ENCODE peak calls at places on chromosomes 4 and X, in five cellular contexts. W is upper lobe of right lung, U is Caco-2, I is right cardiac atrium, G is aorta. A is an unnamed sample.

GRCh38 chrX:136954930-136955329 is 74.4 kb upstream of the RBMX start:
- DNase-seq in W (no peak), U (peak; percentile 9), I (no peak), G (no peak), A (no peak)

GRCh38 chr4:169270156-169270809 is 473 bp downstream of the SH3RF1 start:
- DNase-seq in W (peak; percentile 84), U (peak; percentile 69), I (peak; percentile 92), G (peak; percentile 90), A (peak; percentile 76)

GRCh38 chr4:103244251-103244650 is 46.1 kb upstream of the CENPE start:
- DNase-seq in W (no peak), U (no peak), I (no peak), G (no peak), A (no peak)

GRCh38 chrX:73562458-73562857 is 539 bp upstream of the CHIC1 start:
- DNase-seq in W (no peak), U (no peak), I (no peak), G (no peak), A (no peak)

GRCh38 chrX:19194285-19195242 is 72.3 kb upstream of the ADGRG2 start:
- DNase-seq in W (no peak), U (no peak), I (no peak), G (no peak), A (no peak)

GRCh38 chr4:147791870-147792269 is 60.0 kb downstream of the ARHGAP10 start:
- DNase-seq in W (no peak), U (no peak), I (no peak), G (no peak), A (no peak)

GRCh38 chrX:72569786-72570185 is 2.9 kb downstream of the HDAC8 start:
- DNase-seq in W (no peak), U (no peak), I (no peak), G (no peak), A (no peak)

GRCh38 chrX:154019633-154020499 is at the start of gene IRAK1:
- DNase-seq in W (peak; percentile 85), U (peak; percentile 75), I (peak; percentile 88), G (peak; percentile 86), A (peak; percentile 53)

GRCh38 chr4:747546-748170 is 42.0 kb downstream of the PCGF3 start:
- DNase-seq in W (no peak), U (no peak), I (peak; percentile 29), G (no peak), A (no peak)

GRCh38 chrX:23515028-23515427 is 152.3 kb upstream of the PRDX4 start:
- DNase-seq in W (no peak), U (no peak), I (no peak), G (no peak), A (no peak)

GRCh38 chrX:23514082-23514481 is 153.2 kb upstream of the PRDX4 start:
- DNase-seq in W (no peak), U (no peak), I (no peak), G (no peak), A (no peak)

GRCh38 chrX:23509256-23509655 is 158.0 kb upstream of the PRDX4 start:
- DNase-seq in W (no peak), U (no peak), I (no peak), G (no peak), A (no peak)

GRCh38 chrX:23511783-23512182 is 155.5 kb upstream of the PRDX4 start:
- DNase-seq in W (no peak), U (no peak), I (no peak), G (no peak), A (no peak)

DNA sequence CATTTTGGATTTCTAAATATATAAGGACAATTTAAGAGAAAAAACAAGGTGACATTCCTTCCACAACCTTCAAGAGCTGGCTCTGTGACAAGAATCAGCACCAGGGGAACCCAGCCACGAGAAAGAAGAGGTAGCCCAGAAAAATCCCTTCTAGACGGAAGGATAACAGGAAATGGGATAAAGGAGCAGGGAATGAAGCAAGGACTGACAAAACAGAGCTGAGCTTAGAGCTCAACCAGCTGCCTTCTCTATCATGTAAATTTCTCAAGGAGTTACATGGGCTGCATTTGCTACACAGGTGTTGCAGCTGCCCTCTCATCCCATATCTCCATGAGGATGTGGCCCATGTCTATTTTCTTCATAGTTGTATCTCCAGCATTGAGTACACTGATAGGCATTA is 154.2 kb upstream of the PRDX4 start:
- DNase-seq in W (no peak), U (no peak), I (no peak), G (no peak), A (no peak)
- H3K4me1 ChIP-seq in W (no peaks in the 10 kb centered on the region), U (no peaks in the 10 kb centered on the region), I (no peaks in the 10 kb centered on the region), G (no peaks in the 10 kb centered on the region), A (no peaks in the 10 kb centered on the region)

GRCh38 chrX:10415704-10416001 is 204.7 kb downstream of the MID1 start:
- DNase-seq in W (no peak), U (no peak), I (no peak), G (no peak), A (no peak)
- H3K27me3 ChIP-seq in W (no peaks in the 10 kb centered on the region), U (no peaks in the 10 kb centered on the region), I (no peaks in the 10 kb centered on the region), G (no peaks in the 10 kb centered on the region), A (no peaks in the 10 kb centered on the region)

GRCh38 chrX:49160908-49161307 is 1.6 kb upstream of the MAGIX start:
- DNase-seq in W (no peak), U (no peak), I (no peak), G (no peak), A (no peak)

GRCh38 chrX:49164589-49165360 is 2.2 kb downstream of the MAGIX start:
- DNase-seq in W (no peak), U (no peak), I (no peak), G (peak; percentile 72), A (no peak)

GRCh38 chrX:49162620-49163019 is at the start of gene MAGIX:
- DNase-seq in W (no peak), U (no peak), I (peak; percentile 69), G (no peak), A (no peak)

GRCh38 chrX:49165901-49166881 is 3.6 kb downstream of the MAGIX start:
- DNase-seq in W (peak; percentile 87), U (no peak), I (peak; percentile 93), G (peak; percentile 92), A (peak; percentile 89)

DNA sequence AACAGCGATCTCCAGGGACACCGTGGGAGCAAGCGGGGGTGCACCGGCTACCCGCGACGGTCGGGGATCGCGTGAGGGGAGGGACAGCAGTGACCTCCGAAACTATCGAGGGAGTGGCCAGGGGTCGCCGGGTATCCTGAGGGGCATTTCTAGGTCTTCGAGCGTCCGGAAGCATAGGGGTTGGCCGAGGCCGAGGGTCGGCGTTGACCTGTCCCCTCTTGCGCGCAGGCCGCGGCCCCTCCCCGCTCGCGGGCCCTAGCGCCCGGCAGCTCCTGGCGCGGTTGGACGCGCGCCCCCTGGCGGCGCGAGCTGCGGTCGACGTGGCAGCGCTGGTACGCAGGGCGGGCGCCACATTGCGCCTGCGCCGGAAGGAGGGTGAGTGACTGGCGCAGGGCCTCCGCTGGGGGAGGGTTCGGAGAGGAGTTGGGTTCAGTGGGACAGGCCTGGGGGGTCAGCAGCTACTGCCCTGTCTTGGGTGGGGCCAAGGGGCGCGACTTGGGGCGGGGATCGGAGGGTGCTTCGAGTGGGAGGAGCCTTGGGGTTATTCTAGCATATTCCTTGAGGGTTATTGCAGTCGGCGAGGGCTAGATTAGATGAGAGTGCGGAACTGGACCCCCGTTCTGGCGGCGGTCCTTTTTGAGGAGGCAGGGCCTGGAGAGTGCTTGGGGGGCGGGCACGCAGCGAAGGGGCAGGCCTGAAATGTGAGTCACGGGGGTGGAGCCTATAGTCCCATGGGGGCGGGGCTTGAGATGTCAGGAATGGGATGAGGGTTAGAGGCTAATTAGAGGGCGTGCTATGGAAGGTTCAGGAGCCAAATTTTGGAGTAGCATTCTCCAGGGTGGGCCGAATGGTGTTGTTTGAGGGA is 1.2 kb downstream of the MAGIX start:
- DNase-seq in W (peak; percentile 93), U (peak; percentile 89), I (peak; percentile 96), G (peak; percentile 93), A (peak; percentile 92)
- H3K4me1 ChIP-seq in W (peaks cover 5% of the 10 kb centered on the region), U (no peaks in the 10 kb centered on the region), I (no peaks in the 10 kb centered on the region), G (no peaks in the 10 kb centered on the region), A (peaks cover 6% of the 10 kb centered on the region)

GRCh38 chrX:107701493-107702121 is 73.3 kb downstream of the PRPS1 start:
- DNase-seq in W (no peak), U (no peak), I (no peak), G (no peak), A (no peak)
- H3K27me3 ChIP-seq in W (no peaks in the 10 kb centered on the region), U (no peaks in the 10 kb centered on the region), I (no peaks in the 10 kb centered on the region), G (no peaks in the 10 kb centered on the region), A (no peaks in the 10 kb centered on the region)

GRCh38 chr4:139641218-139641617 is 24.4 kb upstream of the MGST2 start:
- DNase-seq in W (no peak), U (peak; percentile 25), I (no peak), G (no peak), A (no peak)
- H3K4me1 ChIP-seq in W (no peaks in the 10 kb centered on the region), U (peaks cover 9% of the 10 kb centered on the region), I (no peaks in the 10 kb centered on the region), G (no peaks in the 10 kb centered on the region), A (no peaks in the 10 kb centered on the region)

GRCh38 chr4:150082241-150082640 is 4.0 kb downstream of the DCLK2 start:
- DNase-seq in W (no peak), U (no peak), I (no peak), G (no peak), A (no peak)

GRCh38 chr4:150078041-150078995 is at the start of gene DCLK2:
- DNase-seq in W (peak; percentile 85), U (peak; percentile 56), I (peak; percentile 95), G (peak; percentile 94), A (peak; percentile 76)

GRCh38 chr4:150080335-150080734 is 2.1 kb downstream of the DCLK2 start:
- DNase-seq in W (no peak), U (no peak), I (no peak), G (no peak), A (no peak)

GRCh38 chr4:150080875-150081274 is 2.6 kb downstream of the DCLK2 start:
- DNase-seq in W (no peak), U (peak; percentile 55), I (no peak), G (no peak), A (no peak)

GRCh38 chr4:150078996-150079581 is 844 bp downstream of the DCLK2 start:
- DNase-seq in W (peak; percentile 67), U (peak; percentile 42), I (peak; percentile 67), G (peak; percentile 79), A (peak; percentile 43)
- H3K27me3 ChIP-seq in W (no peaks in the 10 kb centered on the region), U (peaks cover 2% of the 10 kb centered on the region), I (no peaks in the 10 kb centered on the region), G (no peaks in the 10 kb centered on the region), A (no peaks in the 10 kb centered on the region)

DNA sequence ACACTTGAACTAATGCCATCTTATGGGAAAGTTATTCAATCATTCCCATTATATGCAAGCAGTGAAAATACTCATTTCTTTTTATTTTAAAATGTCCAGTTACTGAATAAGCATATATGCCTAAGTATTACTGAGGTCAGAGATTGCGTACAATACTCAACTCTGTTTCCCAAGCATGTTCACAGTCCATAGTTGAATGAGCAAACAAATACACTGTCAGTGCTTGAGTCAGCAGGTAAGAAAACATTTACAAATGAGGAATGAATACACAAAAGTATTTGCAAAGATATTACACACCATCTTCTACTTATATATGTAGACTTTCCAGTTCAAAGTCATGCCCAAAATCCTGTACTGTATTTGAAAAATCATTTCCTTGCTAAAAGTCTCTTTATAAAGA is 74.1 kb downstream of the TSPAN5 start:
- DNase-seq in W (no peak), U (peak; percentile 53), I (no peak), G (no peak), A (no peak)
- H3K4me1 ChIP-seq in W (peaks cover 11% of the 10 kb centered on the region), U (peaks cover 10% of the 10 kb centered on the region), I (peaks cover 2% of the 10 kb centered on the region), G (no peaks in the 10 kb centered on the region), A (no peaks in the 10 kb centered on the region)

A was measured in adrenal gland.